ENCODE peak calls at places on chromosomes 1 and 21, in nine cellular contexts. H is neural progenitor cell; S is lung; O is mammary epithelial cell; P is effector memory CD4-positive, alpha-beta T cell; F is CD8-positive, alpha-beta T cell; Y is right cardiac atrium; D is aorta; E is suprapubic skin. X is an unnamed sample. For H3K4me1, the result is how much of the 10 kb centered on the place peaks cover.

GRCh38 chr1:33710989-33711388 is 152.9 kb upstream of the HMGB4 start:
- DNase-seq in H (no peak), S (no peak), O (no peak), P (no peak), F (no peak), Y (no peak), D (no peak), E (no peak), X (no peak)

GRCh38 chr1:228977307-228977706 is 242.0 kb downstream of the RHOU start:
- DNase-seq in H (no peak), S (no peak), O (no peak), P (no peak), F (no peak), Y (no peak), D (no peak), E (peak), X (no peak)

GRCh38 chr1:203612932-203613682 is 13.5 kb upstream of the ATP2B4 start:
- DNase-seq in H (no peak), S (no peak), O (no peak), P (no peak), F (no peak), Y (no peak), D (no peak), E (no peak), X (no peak)

GRCh38 chr1:22861764-22862440 is 110.8 kb downstream of the LACTBL1 start:
- DNase-seq in H (peak), S (peak), O (peak), P (no peak), F (no peak), Y (peak), D (no peak), E (no peak), X (no peak)

GRCh38 chr1:223331301-223331700 is 32.7 kb downstream of the SUSD4 start:
- DNase-seq in H (peak), S (no peak), O (no peak), P (no peak), F (no peak), Y (no peak), D (no peak), E (no peak), X (no peak)

GRCh38 chr21:37071561-37072238 is 1.2 kb downstream of the PIGP start:
- DNase-seq in H (peak), S (peak), O (peak), P (no peak), F (no peak), Y (peak), D (peak), E (peak), X (no peak)

GRCh38 chr21:37815893-37816292 is 100.4 kb downstream of the KCNJ6 start:
- DNase-seq in H (no peak), S (no peak), O (no peak), P (no peak), F (no peak), Y (no peak), D (no peak), E (no peak), X (no peak)

GRCh38 chr1:178308438-178308837 is 188.3 kb downstream of the CLEC20A start:
- DNase-seq in H (no peak), S (no peak), O (peak), P (no peak), F (no peak), Y (no peak), D (no peak), E (no peak), X (no peak)

GRCh38 chr1:44108241-44108640 is 10.4 kb upstream of the KLF17 start:
- DNase-seq in H (no peak), S (no peak), O (peak), P (no peak), F (no peak), Y (no peak), D (no peak), E (no peak), X (no peak)

GRCh38 chr21:44085491-44086321 is 21.5 kb upstream of the PWP2 start:
- DNase-seq in H (no peak), S (no peak), O (no peak), P (no peak), F (no peak), Y (peak), D (no peak), E (peak), X (no peak)

GRCh38 chr1:186152227-186152944 is 222.7 kb downstream of the TPR start:
- DNase-seq in H (peak), S (no peak), O (peak), P (no peak), F (no peak), Y (no peak), D (no peak), E (no peak), X (no peak)

GRCh38 chr1:213985181-213986019 is 2.4 kb upstream of the PROX1 start:
- DNase-seq in H (peak), S (no peak), O (no peak), P (no peak), F (no peak), Y (peak), D (no peak), E (no peak), X (no peak)

GRCh38 chr1:32811917-32812316 is 5.2 kb downstream of the YARS1 start:
- DNase-seq in H (no peak), S (no peak), O (no peak), P (no peak), F (no peak), Y (no peak), D (no peak), E (no peak), X (no peak)

GRCh38 chr1:30749691-30750583 is 7.6 kb downstream of the LAPTM5 start:
- DNase-seq in H (no peak), S (no peak), O (no peak), P (peak), F (peak), Y (peak), D (no peak), E (no peak), X (no peak)

GRCh38 chr1:201538618-201539551 is at the start of gene NAV1:
- DNase-seq in H (peak), S (peak), O (no peak), P (no peak), F (no peak), Y (peak), D (peak), E (peak), X (no peak)
- H3K4me1 ChIP-seq in H (under half), S (under half), O (under half), P (under half), F (under half), Y (under half), D (under half), E (half or more), X (under half)

GRCh38 chr1:235328271-235329138 is at the start of gene GGPS1:
- DNase-seq in H (peak), S (peak), O (peak), P (peak), F (peak), Y (peak), D (peak), E (peak), X (peak)
- H3K4me1 ChIP-seq in H (under half), S (under half), O (under half), P (under half), F (half or more), Y (under half), D (under half), E (half or more), X (under half)

DNA sequence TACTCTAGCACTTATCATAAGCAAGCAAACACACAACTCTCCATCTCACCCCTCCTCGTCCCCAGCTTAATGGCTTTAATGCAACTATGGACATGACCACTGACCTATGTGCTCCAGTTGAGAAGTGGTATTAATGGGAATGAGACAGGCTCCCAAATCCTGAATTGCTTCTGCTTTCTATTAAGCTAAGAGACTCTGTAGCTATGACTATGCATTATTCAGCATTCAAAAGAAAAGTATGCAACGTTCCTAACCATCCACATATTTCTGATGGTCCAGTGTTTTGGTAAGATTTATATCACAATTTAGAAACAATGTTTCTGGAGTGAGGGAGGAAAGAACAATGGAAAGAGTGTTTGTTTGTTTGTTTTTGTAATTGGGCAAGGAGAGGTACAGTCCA is 194.1 kb upstream of the PLXNA2 start:
- DNase-seq in H (no peak), S (no peak), O (no peak), P (no peak), F (no peak), Y (no peak), D (no peak), E (no peak), X (no peak)
- H3K4me1 ChIP-seq in H (under half), S (under half), O (under half), P (under half), F (under half), Y (under half), D (under half), E (under half), X (under half)

GRCh38 chr1:24925963-24926362 is 4.1 kb downstream of the RUNX3 start:
- DNase-seq in H (no peak), S (no peak), O (no peak), P (no peak), F (no peak), Y (no peak), D (no peak), E (no peak), X (no peak)

GRCh38 chr1:24925082-24925779 is 4.8 kb downstream of the RUNX3 start:
- DNase-seq in H (no peak), S (no peak), O (no peak), P (peak), F (peak), Y (no peak), D (no peak), E (no peak), X (no peak)

GRCh38 chr1:24921938-24922662 is 8.0 kb downstream of the RUNX3 start:
- DNase-seq in H (no peak), S (no peak), O (no peak), P (peak), F (no peak), Y (no peak), D (no peak), E (no peak), X (no peak)

GRCh38 chr1:24926596-24927249 is 3.4 kb downstream of the RUNX3 start:
- DNase-seq in H (peak), S (no peak), O (no peak), P (no peak), F (peak), Y (no peak), D (no peak), E (no peak), X (no peak)

GRCh38 chr1:24923485-24924113 is 6.5 kb downstream of the RUNX3 start:
- DNase-seq in H (no peak), S (no peak), O (no peak), P (no peak), F (peak), Y (no peak), D (no peak), E (no peak), X (no peak)
- H3K4me1 ChIP-seq in H (under half), S (under half), O (under half), P (half or more), F (half or more), Y (under half), D (under half), E (under half), X (under half)